ENCODE peak calls at places on chromosomes 13 and 19, in nine cellular contexts. A is stimulated activated CD8-positive, alpha-beta memory T cell treated with anti-CD3 and anti-CD28 coated beads, Interleukin-4, amount 100 ng/mL, for 1 hour; K is WTC11; X is A549; I is amygdala; W is Jurkat, Clone E6-1; H is activated T-helper 2 cell treated with anti-CD3 and anti-CD28 coated beads, Interferon-gamma antibody, Interleukin-2, Interleukin-4, amounts not matched to agents 10 μg/mL and 5 μg/mL and 100 μg/mL, durations not matched to agents 14 hours and 24 hours and 36 hours; M is kidney tubule cell; P is left ventricle myocardium superior. J is an unnamed sample.
A peak's percentile ranks its signal among the peaks of the same experiment; 100 is the strongest.

GRCh38 chr13:68984688-68985319 is 1122.8 kb upstream of the ATXN8OS start:
- DNase-seq in A (no peak), K (peak; percentile 12), X (no peak), I (no peak), W (no peak), H (no peak), M (no peak), P (peak; percentile 14), J (no peak)

GRCh38 chr13:110546933-110547332 is 14.6 kb downstream of the RAB20 start:
- DNase-seq in A (no peak), K (no peak), X (peak; percentile 81), I (no peak), W (no peak), H (no peak), M (peak; percentile 88), P (peak; percentile 83), J (peak; percentile 88)

GRCh38 chr19:20103091-20103501 is 25.3 kb downstream of the ZNF90 start:
- DNase-seq in A (no peak), K (no peak), X (no peak), I (no peak), W (no peak), H (no peak), M (peak; percentile 91), P (no peak), J (no peak)

GRCh38 chr13:111564657-111565056 is 244.2 kb downstream of the TEX29 start:
- DNase-seq in A (no peak), K (no peak), X (no peak), I (no peak), W (no peak), H (no peak), M (no peak), P (no peak), J (no peak)

GRCh38 chr19:35164418-35164817 is 9.9 kb downstream of the FXYD5 start:
- DNase-seq in A (no peak), K (no peak), X (no peak), I (no peak), W (no peak), H (no peak), M (peak; percentile 83), P (no peak), J (no peak)

GRCh38 chr13:51364404-51365008 is 25.0 kb downstream of the SERPINE3 start:
- DNase-seq in A (no peak), K (no peak), X (no peak), I (no peak), W (no peak), H (no peak), M (peak; percentile 65), P (no peak), J (no peak)

GRCh38 chr13:94706854-94707399 is 5.4 kb downstream of the SOX21 start:
- DNase-seq in A (no peak), K (no peak), X (no peak), I (peak; percentile 18), W (no peak), H (no peak), M (no peak), P (no peak), J (no peak)

GRCh38 chr13:30829145-30829544 is 76.9 kb upstream of the MEDAG start:
- DNase-seq in A (no peak), K (no peak), X (peak; percentile 37), I (no peak), W (no peak), H (no peak), M (peak; percentile 99), P (no peak), J (no peak)

GRCh38 chr13:91526543-91527033 is 128.2 kb downstream of the GPC5 start:
- DNase-seq in A (no peak), K (no peak), X (no peak), I (no peak), W (no peak), H (no peak), M (no peak), P (no peak), J (no peak)

GRCh38 chr19:36330226-36330625 is 48.8 kb downstream of the ZFP14 start:
- DNase-seq in A (no peak), K (no peak), X (no peak), I (no peak), W (no peak), H (no peak), M (no peak), P (no peak), J (no peak)

J was measured in lung.